ENCODE peak calls at places on chromosome 18, in four cellular contexts. D is GM23338, H is endothelial cell of umbilical vein, P is transverse colon. I is an unnamed sample.

GRCh38 chr18:37986665-37987064 is 421.1 kb upstream of the CELF4 start:
- DNase-seq in D (no peak), H (no peak), P (no peak), I (no peak)

GRCh38 chr18:56052202-56052601 is 464.2 kb upstream of the TCF4 start:
- DNase-seq in D (no peak), H (no peak), P (no peak), I (no peak)

GRCh38 chr18:26190506-26190905 is 35.7 kb upstream of the TAF4B start:
- DNase-seq in D (no peak), H (no peak), P (peak; percentile 43), I (no peak)

GRCh38 chr18:65592419-65592818 is 158.4 kb upstream of the CDH7 start:
- DNase-seq in D (peak; percentile 44), H (no peak), P (no peak), I (no peak)

GRCh38 chr18:48546411-48546810 is 7.6 kb downstream of the CTIF start:
- DNase-seq in D (no peak), H (no peak), P (no peak), I (no peak)

GRCh38 chr18:77000527-77000926 is 132.1 kb downstream of the MBP start:
- DNase-seq in D (peak; percentile 61), H (peak; percentile 46), P (peak; percentile 59), I (no peak)

GRCh38 chr18:76565238-76566173 is 70.5 kb upstream of the ZNF516 start:
- DNase-seq in D (peak; percentile 89), H (peak; percentile 49), P (peak; percentile 57), I (peak; percentile 94)

GRCh38 chr18:3554091-3554601 is 104.2 kb downstream of the TGIF1 start:
- DNase-seq in D (peak; percentile 82), H (no peak), P (no peak), I (no peak)

GRCh38 chr18:31246460-31246859 is 71.5 kb upstream of the DSG1 start:
- DNase-seq in D (no peak), H (no peak), P (no peak), I (no peak)

GRCh38 chr18:67239826-67240225 is 276.7 kb downstream of the DSEL start:
- DNase-seq in D (no peak), H (no peak), P (no peak), I (no peak)

GRCh38 chr18:74399225-74399887 is 57.8 kb downstream of the DIPK1C start:
- DNase-seq in D (no peak), H (no peak), P (no peak), I (no peak)

GRCh38 chr18:63161728-63162195 is 157.8 kb downstream of the BCL2 start:
- DNase-seq in D (no peak), H (peak; percentile 62), P (peak; percentile 78), I (peak; percentile 93)

GRCh38 chr18:58732471-58732870 is 61.2 kb downstream of the MALT1 start:
- DNase-seq in D (no peak), H (no peak), P (no peak), I (no peak)

GRCh38 chr18:31010601-31011000 is 31.9 kb downstream of the DSC3 start:
- DNase-seq in D (no peak), H (no peak), P (no peak), I (no peak)

GRCh38 chr18:26052497-26052896 is 37.9 kb downstream of the SS18 start:
- DNase-seq in D (no peak), H (no peak), P (no peak), I (no peak)

GRCh38 chr18:2907459-2908145 is 60.8 kb downstream of the EMILIN2 start:
- DNase-seq in D (no peak), H (peak; percentile 6), P (no peak), I (no peak)

GRCh38 chr18:12543697-12544096 is 114.2 kb downstream of the SPIRE1 start:
- DNase-seq in D (no peak), H (no peak), P (no peak), I (no peak)

GRCh38 chr18:68757121-68757520 is 40.8 kb upstream of the CCDC102B start:
- DNase-seq in D (no peak), H (no peak), P (no peak), I (no peak)

GRCh38 chr18:11553098-11553940 is 56.1 kb upstream of the SLC35G4 start:
- DNase-seq in D (peak; percentile 82), H (peak; percentile 59), P (no peak), I (peak; percentile 89)

GRCh38 chr18:75070625-75071483 is 138.1 kb downstream of the PTGR3 start:
- DNase-seq in D (no peak), H (peak; percentile 94), P (peak; percentile 37), I (no peak)

GRCh38 chr18:55587341-55588000 is 521 bp downstream of the TCF4 start:
- DNase-seq in D (peak; percentile 58), H (peak; percentile 63), P (no peak), I (no peak)

GRCh38 chr18:5294113-5294617 is 1.4 kb downstream of the ZBTB14 start:
- DNase-seq in D (no peak), H (peak; percentile 13), P (peak; percentile 73), I (no peak)

GRCh38 chr18:50424877-50425690 is 50.2 kb downstream of the SKA1 start:
- DNase-seq in D (no peak), H (peak; percentile 63), P (no peak), I (peak; percentile 74)

GRCh38 chr18:46555724-46556123 is 101.3 kb downstream of the LOXHD1 start:
- DNase-seq in D (peak; percentile 84), H (peak; percentile 2), P (no peak), I (no peak)

GRCh38 chr18:46556590-46557206 is 100.3 kb downstream of the LOXHD1 start:
- DNase-seq in D (no peak), H (no peak), P (no peak), I (no peak)

GRCh38 chr18:46554406-46554805 is 102.6 kb downstream of the LOXHD1 start:
- DNase-seq in D (no peak), H (no peak), P (no peak), I (no peak)

GRCh38 chr18:46559296-46559695 is 97.7 kb downstream of the LOXHD1 start:
- DNase-seq in D (no peak), H (no peak), P (no peak), I (no peak)

DNA sequence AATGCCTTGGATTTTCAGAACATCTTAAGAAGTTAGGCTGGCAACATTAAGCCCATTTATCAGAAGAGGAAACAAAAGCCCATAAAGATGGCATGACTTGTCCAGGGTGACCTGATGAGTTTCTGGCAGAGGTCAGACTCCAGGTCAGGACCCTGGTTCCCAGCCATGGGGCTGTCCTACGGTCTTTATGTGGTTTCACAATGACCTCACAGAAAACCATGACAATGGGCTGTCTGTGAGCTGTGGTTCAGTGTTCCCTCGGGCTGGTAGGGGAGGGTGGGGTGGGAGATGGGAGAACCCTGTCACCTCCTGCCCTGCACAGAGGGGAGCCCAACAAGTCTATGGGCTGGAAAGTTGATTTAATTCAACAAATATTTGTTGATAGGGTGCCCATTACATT is 101.8 kb downstream of the LOXHD1 start:
- DNase-seq in D (no peak), H (no peak), P (no peak), I (no peak)
- H3K27ac ChIP-seq in D (no peak overlapping the region), H (no peak overlapping the region), P (no peak overlapping the region), I (no peak overlapping the region)

GRCh38 chr18:7104649-7105048 is 12.9 kb downstream of the LAMA1 start:
- DNase-seq in D (no peak), H (no peak), P (no peak), I (no peak)
- TF ChIP-seq POLR2AphosphoS5 in D (no peak), H (no peak), P (no peak), I (no peak)

GRCh38 chr18:80140455-80140985 is 31.5 kb downstream of the ADNP2 start:
- DNase-seq in D (no peak), H (no peak), P (no peak), I (peak; percentile 53)

GRCh38 chr18:80135136-80135535 is 26.1 kb downstream of the ADNP2 start:
- DNase-seq in D (no peak), H (no peak), P (no peak), I (peak; percentile 37)

GRCh38 chr18:80136679-80137078 is 27.6 kb downstream of the ADNP2 start:
- DNase-seq in D (no peak), H (no peak), P (no peak), I (peak; percentile 29)

GRCh38 chr18:80137137-80137536 is 28.1 kb downstream of the ADNP2 start:
- DNase-seq in D (no peak), H (no peak), P (no peak), I (no peak)

GRCh38 chr18:80137976-80138375 is 28.9 kb downstream of the ADNP2 start:
- DNase-seq in D (no peak), H (no peak), P (no peak), I (peak; percentile 55)
- H3K36me3 ChIP-seq in D (peaks cover 20% of the 10 kb centered on the region), H (peaks cover 28% of the 10 kb centered on the region), P (peaks cover 25% of the 10 kb centered on the region), I (peaks cover 56% of the 10 kb centered on the region)

DNA sequence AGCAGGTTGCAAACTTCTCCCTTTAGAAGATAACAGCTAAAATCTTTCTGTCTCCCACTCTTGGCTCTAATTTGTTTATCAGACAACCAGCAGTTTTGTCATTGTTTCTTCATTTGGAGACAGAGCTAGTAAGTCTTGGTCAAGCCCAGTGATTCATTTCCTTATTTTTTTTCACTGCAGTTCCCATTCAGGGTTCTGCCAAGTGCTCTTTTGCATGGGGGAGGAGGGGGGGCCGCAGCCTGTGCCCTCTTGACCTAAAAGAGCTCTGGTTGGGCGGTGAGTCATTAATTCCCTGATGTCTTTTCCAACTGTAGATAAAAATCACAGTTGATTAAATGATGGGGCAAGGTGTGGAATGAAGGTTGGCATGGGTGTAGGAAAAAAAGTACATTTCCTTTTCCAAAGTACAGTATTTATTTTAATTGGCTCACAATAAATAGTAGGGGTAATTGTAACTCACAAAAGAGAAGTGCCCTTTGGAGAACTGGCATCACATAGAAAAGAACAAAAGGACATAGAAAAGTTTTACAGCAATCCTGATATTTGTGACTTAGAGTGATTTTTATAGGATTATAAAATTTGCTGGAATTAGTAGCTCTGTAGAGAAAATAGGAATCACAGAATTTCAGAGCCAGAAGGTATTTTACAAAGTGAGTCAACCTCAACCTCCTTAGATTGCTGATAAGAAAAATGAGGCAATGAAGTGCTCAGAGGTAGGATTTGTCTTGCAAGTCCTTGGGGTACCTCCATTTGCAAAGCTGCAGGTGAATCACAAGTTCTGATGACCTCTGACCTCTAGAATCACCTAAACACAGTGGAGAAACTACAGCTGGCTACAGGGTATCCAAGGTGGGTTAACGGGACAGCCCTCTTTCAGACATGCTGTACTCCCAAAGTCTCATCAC is 133.5 kb downstream of the SOCS6 start:
- DNase-seq in D (no peak), H (peak; percentile 99), P (peak; percentile 68), I (no peak)
- H3K27ac ChIP-seq in D (no peak overlapping the region), H (peak overlapping the region; percentile 99), P (peak overlapping the region; percentile 54), I (peak overlapping the region; percentile 4)

GRCh38 chr18:8979258-8979988 is 123.1 kb upstream of the NDUFV2 start:
- DNase-seq in D (no peak), H (no peak), P (no peak), I (no peak)

GRCh38 chr18:8980496-8981402 is 121.8 kb upstream of the NDUFV2 start:
- DNase-seq in D (no peak), H (no peak), P (no peak), I (no peak)

GRCh38 chr18:8978394-8978793 is 124.1 kb upstream of the NDUFV2 start:
- DNase-seq in D (no peak), H (peak; percentile 51), P (no peak), I (no peak)

GRCh38 chr18:8984131-8984670 is 118.3 kb upstream of the NDUFV2 start:
- DNase-seq in D (no peak), H (no peak), P (no peak), I (no peak)

GRCh38 chr18:8982416-8983183 is 119.9 kb upstream of the NDUFV2 start:
- DNase-seq in D (peak; percentile 71), H (peak; percentile 58), P (peak; percentile 30), I (no peak)
- TF ChIP-seq POLR2AphosphoS5 in D (no peak), H (no peak), P (no peak), I (no peak)

GRCh38 chr18:23540867-23541266 is 37.6 kb downstream of the RMC1 start:
- DNase-seq in D (no peak), H (no peak), P (no peak), I (no peak)
- H3K36me3 ChIP-seq in D (peaks cover 68% of the 10 kb centered on the region), H (peaks cover 33% of the 10 kb centered on the region), P (peaks cover 84% of the 10 kb centered on the region), I (peaks cover 100% of the 10 kb centered on the region)